ENCODE peak calls at places on chromosomes 12 and 14, in five cellular contexts. S is ovary, B is suprapubic skin, F is MM.1S, J is GM23338. L is an unnamed sample. For H3K4me1, the result is how much of the 10 kb centered on the place peaks cover.

GRCh38 chr14:35867280-35867629 is 41.1 kb downstream of the BRMS1L start:
- DNase-seq in J (no peak), S (no peak), B (no peak), F (no peak), L (no peak)

GRCh38 chr14:93037354-93037753 is 78.4 kb downstream of the ITPK1 start:
- DNase-seq in B (no peak), S (no peak), J (peak), F (no peak), L (no peak)

GRCh38 chr12:74527491-74527890 is 10.1 kb upstream of the ATXN7L3B start:
- DNase-seq in F (no peak), B (no peak), J (no peak), S (no peak), L (no peak)

GRCh38 chr12:112468041-112468440 is 49.3 kb downstream of the PTPN11 start:
- DNase-seq in F (no peak), J (no peak), S (no peak), B (no peak), L (no peak)

GRCh38 chr12:115312901-115313300 is 628.9 kb upstream of the TBX3 start:
- DNase-seq in S (no peak), F (no peak), B (no peak), J (no peak), L (no peak)

GRCh38 chr12:83224012-83224411 is 537.3 kb downstream of the TMTC2 start:
- DNase-seq in J (peak), B (no peak), F (no peak), S (no peak), L (no peak)

GRCh38 chr12:52497975-52498374 is 4.9 kb upstream of the KRT6A start:
- DNase-seq in B (no peak), F (no peak), J (no peak), S (no peak), L (no peak)

GRCh38 chr12:127579446-127579845 is 687.5 kb upstream of the TMEM132C start:
- DNase-seq in J (no peak), F (no peak), B (no peak), S (no peak), L (no peak)

GRCh38 chr12:123250471-123251383 is 17.5 kb downstream of the MTRFR start:
- DNase-seq in F (no peak), J (peak), B (no peak), S (no peak), L (no peak)

GRCh38 chr14:24231263-24232120 is 675 bp downstream of the NEDD8 start:
- DNase-seq in F (no peak), J (peak), S (no peak), B (no peak), L (no peak)

GRCh38 chr14:69260246-69260978 is 454 bp downstream of the GALNT16 start:
- DNase-seq in J (peak), S (no peak), B (no peak), F (no peak), L (no peak)

GRCh38 chr12:76387614-76388013 is 39.4 kb upstream of the BBS10 start:
- DNase-seq in J (no peak), B (no peak), F (no peak), S (no peak), L (no peak)
- H3K4me1 ChIP-seq in J (under half), B (under half), F (under half), S (under half), L (under half)

DNA sequence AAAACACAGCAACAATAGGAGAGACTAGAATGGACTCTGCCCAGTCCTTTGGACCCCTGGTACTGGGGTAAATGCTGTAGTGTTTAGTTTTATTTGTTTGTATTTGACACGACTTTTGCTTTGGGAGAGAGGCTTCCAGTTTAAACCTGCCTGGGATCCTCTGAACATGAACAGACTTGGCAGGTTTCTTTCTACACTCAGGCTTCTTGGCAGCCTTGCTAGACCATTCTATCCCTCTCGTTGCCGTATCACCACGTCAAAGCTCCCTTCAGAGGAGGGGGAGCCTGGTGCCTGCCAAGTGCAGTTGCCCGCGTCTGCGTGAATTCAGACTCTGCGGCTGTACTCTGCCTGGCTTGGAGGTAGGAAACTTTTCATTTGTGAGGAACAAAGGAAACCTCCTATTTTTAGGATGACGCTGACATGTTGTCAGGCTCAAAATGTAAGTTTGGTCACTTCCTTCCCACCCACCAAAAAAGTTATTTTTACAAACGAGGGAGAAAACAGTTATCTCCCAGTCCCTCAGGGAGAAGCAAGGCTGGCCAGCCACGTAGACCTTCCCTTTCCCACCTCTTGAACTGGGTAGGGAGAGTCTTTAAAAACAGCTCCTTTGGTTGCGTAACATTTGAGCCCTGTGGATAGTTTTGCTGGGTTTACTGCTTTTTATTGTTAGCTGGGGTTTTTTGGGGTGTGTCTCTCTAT is 26.0 kb downstream of the CD9 start:
- DNase-seq in J (no peak), F (no peak), S (peak), B (no peak), L (no peak)
- H3K4me3 ChIP-seq in J (no peak), F (no peak), S (peak), B (peak), L (no peak)

GRCh38 chr12:131011165-131012079 is 57.7 kb downstream of the ADGRD1 start:
- DNase-seq in S (no peak), F (no peak), J (no peak), B (peak), L (no peak)
- H3K4me1 ChIP-seq in S (under half), F (under half), J (under half), B (under half), L (under half)

GRCh38 chr12:45051490-45052105 is 699 bp upstream of the DBX2 start:
- DNase-seq in B (no peak), J (peak), F (no peak), S (no peak), L (no peak)
- H3K4me3 ChIP-seq in B (peak), J (peak), F (no peak), S (no peak), L (no peak)

DNA sequence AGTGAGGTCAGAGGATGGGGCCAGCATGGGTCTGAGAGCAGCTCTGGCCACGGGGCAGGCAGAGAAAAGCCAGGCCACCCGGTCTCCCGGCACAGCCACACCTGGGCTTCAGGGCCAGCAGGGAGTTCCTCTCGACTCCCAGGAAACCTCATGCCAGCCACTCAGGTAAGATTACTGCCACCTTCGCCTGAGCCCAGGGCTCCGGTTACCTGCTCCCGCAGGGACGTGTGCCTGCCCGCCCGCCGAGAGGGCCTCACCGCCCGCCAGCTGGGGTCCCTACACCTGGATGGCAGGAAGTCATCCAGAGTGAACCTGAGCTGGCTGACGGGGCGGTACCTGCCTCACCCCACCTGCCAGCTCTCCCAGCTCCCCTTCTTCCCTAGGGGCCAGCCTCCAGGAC is 7.3 kb downstream of the JAG2 start:
- DNase-seq in F (no peak), S (no peak), B (no peak), J (no peak), L (no peak)
- H3K4me1 ChIP-seq in F (under half), S (under half), B (under half), J (under half), L (under half)

DNA sequence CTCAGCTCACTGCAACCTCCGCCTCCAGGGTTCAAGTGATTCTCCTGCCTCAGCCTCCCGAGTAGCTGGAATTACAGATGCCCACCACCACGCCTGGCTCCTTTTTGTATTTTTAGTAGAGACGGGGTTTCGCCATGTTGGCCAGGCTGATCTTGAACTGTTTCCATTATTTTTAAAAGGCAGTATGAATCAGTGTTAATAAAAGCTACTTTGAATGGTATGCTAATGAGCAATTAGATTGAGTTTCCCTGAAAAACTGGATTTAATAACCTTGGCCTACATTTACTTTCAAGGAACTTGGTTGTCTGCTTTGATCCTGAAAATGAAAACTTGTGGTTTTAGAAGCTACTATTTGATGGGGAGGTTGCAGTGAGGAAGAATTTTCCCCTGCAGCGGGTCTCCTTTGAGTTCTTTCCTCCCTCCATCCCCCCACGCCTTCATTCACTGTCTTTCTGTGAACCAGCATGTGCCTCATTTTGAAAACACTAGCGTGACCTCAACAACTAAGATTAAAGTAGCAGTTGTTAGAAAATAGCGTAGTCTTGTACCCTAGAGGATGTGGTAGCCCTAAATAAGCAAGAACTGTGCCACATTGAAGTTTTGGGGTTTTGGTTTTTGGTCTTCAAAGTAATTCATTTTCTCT is 17.8 kb upstream of the RPS6KA5 start:
- DNase-seq in J (no peak), S (no peak), F (peak), B (no peak), L (peak)
- H3K4me3 ChIP-seq in J (no peak), S (no peak), F (no peak), B (no peak), L (no peak)

DNA sequence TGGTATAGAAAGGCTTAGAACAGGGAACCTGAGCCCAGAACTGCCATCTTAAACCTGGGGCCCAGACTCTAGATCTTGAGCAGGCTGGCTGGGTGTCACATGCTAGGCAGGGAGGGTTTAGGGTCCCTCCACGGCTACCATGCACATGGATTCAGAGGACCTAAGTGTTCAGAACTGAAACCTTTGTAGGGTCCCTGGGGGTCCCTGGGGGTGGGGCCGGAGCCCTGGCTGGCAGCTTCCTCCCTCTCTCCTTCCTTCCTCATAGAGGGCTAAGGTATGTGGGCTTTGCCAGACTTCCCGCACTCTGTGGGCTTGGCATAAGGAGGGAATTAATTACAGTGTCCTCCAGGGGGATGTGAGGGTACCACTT is 4.6 kb upstream of the ZNF385A start:
- DNase-seq in J (no peak), F (no peak), B (no peak), S (no peak), L (no peak)
- H3K4me1 ChIP-seq in J (half or more), F (under half), B (half or more), S (under half), L (under half)

L was measured in naive thymus-derived CD4-positive, alpha-beta T cell.